ENCODE peak calls at places on chromosomes 16 and 17, in four cellular contexts. One of them, this sample, is unnamed.

GRCh38 chr16:49842972-49843371 is 12.9 kb downstream of the ZNF423 start:
- DNase-seq in AG10803: no peak
- DNase-seq in NCI-H1092 treated with DMSO at 0.1 percent for 48 hours: no peak
- DNase-seq in GM20000: no peak
- DNase-seq in this sample: no peak

GRCh38 chr17:4632583-4632923 is 8.9 kb downstream of the ALOX15 start:
- DNase-seq in AG10803: no peak
- DNase-seq in NCI-H1092 treated with DMSO at 0.1 percent for 48 hours: no peak
- DNase-seq in GM20000: no peak
- DNase-seq in this sample: no peak

GRCh38 chr17:79984045-79984840 is 51.4 kb downstream of the TBC1D16 start:
- DNase-seq in AG10803: no peak
- DNase-seq in NCI-H1092 treated with DMSO at 0.1 percent for 48 hours: no peak
- DNase-seq in GM20000: no peak
- DNase-seq in this sample: no peak

GRCh38 chr17:41178341-41178740 is 320 bp upstream of the KRTAP4-2 start:
- DNase-seq in AG10803: peak
- DNase-seq in NCI-H1092 treated with DMSO at 0.1 percent for 48 hours: no peak
- DNase-seq in GM20000: no peak
- DNase-seq in this sample: no peak

GRCh38 chr17:79671387-79671752 is 59.4 kb upstream of the ENPP7 start:
- DNase-seq in AG10803: no peak
- DNase-seq in NCI-H1092 treated with DMSO at 0.1 percent for 48 hours: peak
- DNase-seq in GM20000: no peak
- DNase-seq in this sample: no peak

GRCh38 chr17:7560172-7561027 is 1.3 kb upstream of the SENP3 start:
- DNase-seq in AG10803: peak
- DNase-seq in NCI-H1092 treated with DMSO at 0.1 percent for 48 hours: no peak
- DNase-seq in GM20000: no peak
- DNase-seq in this sample: no peak

GRCh38 chr17:71592431-71592830 is 528.4 kb upstream of the SOX9 start:
- DNase-seq in AG10803: no peak
- DNase-seq in NCI-H1092 treated with DMSO at 0.1 percent for 48 hours: no peak
- DNase-seq in GM20000: no peak
- DNase-seq in this sample: no peak

GRCh38 chr17:33284022-33284421 is 9.1 kb downstream of the ASIC2 start:
- DNase-seq in AG10803: peak
- DNase-seq in NCI-H1092 treated with DMSO at 0.1 percent for 48 hours: no peak
- DNase-seq in GM20000: no peak
- DNase-seq in this sample: peak

GRCh38 chr17:50890675-50891516 is 24.7 kb upstream of the TOB1 start:
- DNase-seq in AG10803: no peak
- DNase-seq in NCI-H1092 treated with DMSO at 0.1 percent for 48 hours: no peak
- DNase-seq in GM20000: no peak
- DNase-seq in this sample: no peak

GRCh38 chr16:84836234-84836647 is 16.5 kb downstream of the CRISPLD2 start:
- DNase-seq in AG10803: peak
- DNase-seq in NCI-H1092 treated with DMSO at 0.1 percent for 48 hours: no peak
- DNase-seq in GM20000: no peak
- DNase-seq in this sample: no peak

GRCh38 chr16:89534147-89534788 is 26.1 kb downstream of the SPG7 start:
- DNase-seq in AG10803: peak
- DNase-seq in NCI-H1092 treated with DMSO at 0.1 percent for 48 hours: no peak
- DNase-seq in GM20000: peak
- DNase-seq in this sample: no peak

GRCh38 chr17:28937044-28937729 is 14.1 kb downstream of the PHF12 start:
- DNase-seq in AG10803: peak
- DNase-seq in NCI-H1092 treated with DMSO at 0.1 percent for 48 hours: no peak
- DNase-seq in GM20000: no peak
- DNase-seq in this sample: no peak

GRCh38 chr17:15106540-15106939 is 158.6 kb downstream of the PMP22 start:
- DNase-seq in AG10803: peak
- DNase-seq in NCI-H1092 treated with DMSO at 0.1 percent for 48 hours: no peak
- DNase-seq in GM20000: no peak
- DNase-seq in this sample: no peak

GRCh38 chr17:68489919-68490318 is 22.3 kb upstream of the PRKAR1A start:
- DNase-seq in AG10803: no peak
- DNase-seq in NCI-H1092 treated with DMSO at 0.1 percent for 48 hours: no peak
- DNase-seq in GM20000: no peak
- DNase-seq in this sample: no peak

GRCh38 chr16:526181-527014 is 1.1 kb upstream of the CAPN15 start:
- DNase-seq in AG10803: peak
- DNase-seq in NCI-H1092 treated with DMSO at 0.1 percent for 48 hours: peak
- DNase-seq in GM20000: no peak
- DNase-seq in this sample: no peak

GRCh38 chr17:70314096-70314495 is 144.8 kb downstream of the KCNJ2 start:
- DNase-seq in AG10803: peak
- DNase-seq in NCI-H1092 treated with DMSO at 0.1 percent for 48 hours: no peak
- DNase-seq in GM20000: no peak
- DNase-seq in this sample: no peak

GRCh38 chr17:63925615-63926014 is 6.5 kb downstream of the CD79B start:
- DNase-seq in AG10803: no peak
- DNase-seq in NCI-H1092 treated with DMSO at 0.1 percent for 48 hours: no peak
- DNase-seq in GM20000: peak
- DNase-seq in this sample: no peak

GRCh38 chr17:74870512-74870911 is 2.3 kb downstream of the FDXR start:
- DNase-seq in AG10803: peak
- DNase-seq in NCI-H1092 treated with DMSO at 0.1 percent for 48 hours: no peak
- DNase-seq in GM20000: no peak
- DNase-seq in this sample: no peak

GRCh38 chr17:7982171-7982570 is 20.2 kb upstream of the GUCY2D start:
- DNase-seq in AG10803: peak
- DNase-seq in NCI-H1092 treated with DMSO at 0.1 percent for 48 hours: no peak
- DNase-seq in GM20000: no peak
- DNase-seq in this sample: no peak

GRCh38 chr16:82755570-82756282 is 129.0 kb downstream of the CDH13 start:
- DNase-seq in AG10803: peak
- DNase-seq in NCI-H1092 treated with DMSO at 0.1 percent for 48 hours: peak
- DNase-seq in GM20000: no peak
- DNase-seq in this sample: no peak

This sample was measured in NCI-H2081.